ENCODE peak calls at places on chromosomes 6 and 20, in four cellular contexts. One of them, this sample, is unnamed.

GRCh38 chr6:122996797-122997520 is 924 bp downstream of the CLVS2 start:
- DNase-seq in K562: no peak
- DNase-seq in WTC11: no peak
- DNase-seq in HepG2: no peak
- DNase-seq in this sample: no peak

GRCh38 chr6:399785-400517 is 8.4 kb downstream of the IRF4 start:
- DNase-seq in HepG2: no peak
- DNase-seq in K562: no peak
- DNase-seq in WTC11: no peak
- DNase-seq in this sample: no peak

GRCh38 chr6:155341130-155341828 is 27.0 kb upstream of the TFB1M start:
- DNase-seq in HepG2: peak
- DNase-seq in WTC11: no peak
- DNase-seq in K562: no peak
- DNase-seq in this sample: no peak

GRCh38 chr6:35247642-35248231 is 11.8 kb upstream of the ZNF76 start:
- DNase-seq in K562: no peak
- DNase-seq in HepG2: no peak
- DNase-seq in WTC11: no peak
- DNase-seq in this sample: no peak

GRCh38 chr20:49045440-49046086 is 549 bp upstream of the CSE1L start:
- DNase-seq in HepG2: peak
- DNase-seq in WTC11: peak
- DNase-seq in K562: peak
- DNase-seq in this sample: no peak

GRCh38 chr6:105991561-105992314 is 94.4 kb upstream of the PRDM1 start:
- DNase-seq in K562: peak
- DNase-seq in HepG2: peak
- DNase-seq in WTC11: peak
- DNase-seq in this sample: peak

GRCh38 chr6:170080169-170080827 is 210.6 kb downstream of the DLL1 start:
- DNase-seq in WTC11: no peak
- DNase-seq in HepG2: no peak
- DNase-seq in K562: no peak
- DNase-seq in this sample: no peak

GRCh38 chr6:56143796-56144195 is 103.6 kb downstream of the COL21A1 start:
- DNase-seq in WTC11: no peak
- DNase-seq in HepG2: no peak
- DNase-seq in K562: no peak
- DNase-seq in this sample: no peak

GRCh38 chr6:36386495-36387439 is 702 bp downstream of the ETV7 start:
- DNase-seq in HepG2: no peak
- DNase-seq in WTC11: peak
- DNase-seq in K562: no peak
- DNase-seq in this sample: peak

GRCh38 chr20:36833275-36834020 is 42.5 kb upstream of the TLDC2 start:
- DNase-seq in WTC11: no peak
- DNase-seq in K562: no peak
- DNase-seq in HepG2: no peak
- DNase-seq in this sample: no peak

GRCh38 chr6:113856011-113856551 is 1.1 kb upstream of the MARCKS start:
- DNase-seq in WTC11: no peak
- DNase-seq in K562: no peak
- DNase-seq in HepG2: no peak
- DNase-seq in this sample: peak

DNA sequence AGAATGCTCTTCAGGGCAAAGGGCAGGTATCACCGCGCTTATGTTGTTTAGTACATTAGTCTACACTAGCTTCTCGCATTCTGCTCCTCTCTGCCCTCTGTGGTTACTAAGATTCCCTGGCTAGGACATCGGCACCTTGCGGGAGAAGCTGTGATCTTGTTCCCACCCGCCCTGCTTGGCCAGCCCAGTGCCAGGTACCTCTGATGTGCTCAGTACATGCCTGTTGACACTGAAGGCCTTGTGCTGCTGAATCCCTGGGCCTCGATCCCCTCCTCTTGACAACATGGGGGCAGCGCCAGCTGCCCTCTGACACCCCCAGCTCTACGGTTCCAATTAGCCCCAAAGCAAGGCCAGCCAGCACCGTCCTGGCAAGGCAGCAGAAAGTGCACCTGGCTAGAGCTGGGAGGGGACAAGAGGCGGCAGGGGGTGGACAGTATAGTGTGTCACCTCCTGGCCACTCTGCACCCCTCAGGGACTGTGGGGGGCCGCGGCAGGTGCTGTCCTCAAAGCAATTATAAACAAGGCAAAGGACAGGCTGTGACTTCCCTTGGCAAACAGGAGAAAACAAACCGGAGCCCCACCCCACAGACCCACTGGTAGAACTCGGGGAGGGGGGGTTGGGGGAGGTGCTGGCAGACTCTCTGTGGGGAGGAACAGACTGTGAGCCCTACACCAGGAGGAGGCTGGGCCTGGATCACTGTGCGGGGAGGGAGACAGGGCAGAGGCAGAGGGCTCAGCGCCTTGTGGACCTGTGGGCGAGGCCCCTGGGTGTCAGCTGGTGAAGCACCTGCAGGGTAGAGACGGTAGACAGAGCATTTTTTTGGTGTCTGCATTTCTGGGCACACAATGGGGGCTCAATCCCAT is 7.1 kb downstream of the TFEB start:
- DNase-seq in WTC11: no peak
- DNase-seq in K562: no peak
- DNase-seq in HepG2: peak
- DNase-seq in this sample: no peak
- TF ChIP-seq NR3C1 in WTC11: no peak
- TF ChIP-seq NR3C1 in K562: no peak
- TF ChIP-seq NR3C1 in HepG2: no peak
- TF ChIP-seq NR3C1 in this sample: no peak

DNA sequence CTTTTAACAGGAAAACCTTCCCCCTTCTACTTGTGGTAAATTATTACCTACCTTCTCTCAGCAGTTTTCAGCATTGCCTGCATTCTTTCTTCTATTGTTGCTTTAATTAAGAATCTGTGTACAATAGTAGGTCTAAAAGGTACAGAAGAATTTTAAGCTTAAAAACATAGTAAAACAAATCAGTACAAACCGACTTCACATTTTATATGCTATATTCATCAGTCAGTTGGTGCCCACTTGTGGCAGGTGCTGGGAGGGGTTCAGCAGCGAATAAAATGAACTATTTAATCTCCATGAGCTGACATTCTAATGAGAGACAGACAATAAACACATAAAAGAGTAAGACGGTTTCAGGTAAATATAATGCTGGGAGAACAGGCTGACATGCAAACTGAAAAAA is 73.4 kb upstream of the FBXO30 start:
- DNase-seq in WTC11: no peak
- DNase-seq in K562: no peak
- DNase-seq in HepG2: no peak
- DNase-seq in this sample: peak
- TF ChIP-seq ESRRA in WTC11: no peak
- TF ChIP-seq ESRRA in K562: no peak
- TF ChIP-seq ESRRA in HepG2: no peak
- TF ChIP-seq ESRRA in this sample: no peak

GRCh38 chr20:31894980-31895675 is 24.7 kb downstream of the TTLL9 start:
- DNase-seq in K562: no peak
- DNase-seq in HepG2: peak
- DNase-seq in WTC11: no peak
- DNase-seq in this sample: no peak
- TF ChIP-seq NR3C1 in K562: no peak
- TF ChIP-seq NR3C1 in HepG2: no peak
- TF ChIP-seq NR3C1 in WTC11: no peak
- TF ChIP-seq NR3C1 in this sample: no peak

GRCh38 chr6:25754508-25754907 is at the start of gene SLC17A4:
- DNase-seq in K562: no peak
- DNase-seq in HepG2: no peak
- DNase-seq in WTC11: no peak
- DNase-seq in this sample: no peak
- TF ChIP-seq ESRRA in K562: no peak
- TF ChIP-seq ESRRA in HepG2: no peak
- TF ChIP-seq ESRRA in WTC11: no peak
- TF ChIP-seq ESRRA in this sample: no peak

GRCh38 chr6:65452333-65452732 is 254.7 kb downstream of the EYS start:
- DNase-seq in K562: no peak
- DNase-seq in WTC11: no peak
- DNase-seq in HepG2: no peak
- DNase-seq in this sample: no peak
- TF ChIP-seq NR3C1 in K562: no peak
- TF ChIP-seq NR3C1 in WTC11: no peak
- TF ChIP-seq NR3C1 in HepG2: no peak
- TF ChIP-seq NR3C1 in this sample: no peak

DNA sequence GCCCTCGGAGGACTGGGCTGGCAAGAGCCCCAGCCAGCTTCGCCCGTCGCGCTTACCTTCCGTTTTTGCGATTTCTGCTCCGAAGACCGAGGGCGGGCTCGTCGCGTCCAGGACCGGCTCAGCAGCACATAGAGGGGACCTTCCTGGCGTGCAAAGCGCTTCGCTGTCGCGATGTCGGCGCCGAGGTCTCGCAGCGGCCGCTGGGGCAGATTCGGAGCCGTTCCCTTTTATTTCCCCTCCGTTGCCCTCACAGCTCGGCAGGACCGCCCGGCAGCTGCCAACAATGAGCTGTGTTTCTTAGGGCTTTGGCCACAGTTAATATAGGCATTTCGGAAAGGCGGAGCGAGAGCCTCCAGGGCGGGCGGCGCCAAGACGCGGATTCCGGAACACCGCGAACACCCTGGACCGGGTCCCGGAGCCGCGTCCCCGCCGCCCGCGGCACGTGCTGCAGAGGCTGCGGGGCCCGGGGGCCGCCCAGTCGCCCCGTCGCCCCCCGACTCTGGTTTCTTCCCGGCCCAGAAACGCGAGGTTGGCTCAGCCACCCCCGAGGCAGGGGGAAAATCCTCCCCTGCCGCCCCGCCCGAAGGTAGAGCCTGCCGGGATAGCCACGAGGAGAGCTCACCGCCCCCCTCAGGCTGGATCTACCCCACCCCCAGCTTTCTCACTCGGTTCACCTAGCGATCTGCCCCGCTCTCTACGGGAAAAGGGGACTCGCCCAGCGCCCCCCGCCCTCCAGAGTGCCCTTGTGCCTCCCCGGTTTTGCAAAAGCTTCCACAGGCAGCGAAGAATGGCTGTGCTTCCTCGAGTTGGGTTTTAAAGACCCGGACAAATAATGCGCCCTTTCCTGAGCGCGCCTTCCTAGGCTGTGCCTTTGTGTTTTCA is at the start of gene CITED2:
- DNase-seq in HepG2: peak
- DNase-seq in WTC11: peak
- DNase-seq in K562: peak
- DNase-seq in this sample: peak
- TF ChIP-seq ESRRA in HepG2: peak
- TF ChIP-seq ESRRA in WTC11: no peak
- TF ChIP-seq ESRRA in K562: no peak
- TF ChIP-seq ESRRA in this sample: no peak

This sample was measured in A549.